ENCODE peak calls at places on chromosomes 3 and 15, in nine cellular contexts. R, G, A, Z, N, Q, J, H and C are unnamed samples.

GRCh38 chr3:160368804-160369203 is 30.2 kb downstream of the IFT80 start:
- DNase-seq in J (no peak), A (no peak), R (no peak), Q (no peak), Z (no peak), H (no peak), G (no peak), N (no peak), C (no peak)

GRCh38 chr3:186997061-186998054 is 67.0 kb downstream of the ST6GAL1 start:
- DNase-seq in N (no peak), G (no peak), J (no peak), Z (no peak), Q (no peak), A (no peak), H (no peak), R (no peak), C (no peak)

GRCh38 chr3:114319453-114319852 is 25.6 kb downstream of the TIGIT start:
- DNase-seq in Q (no peak), G (no peak), N (no peak), H (peak), Z (no peak), R (peak), J (no peak), A (peak), C (peak)

GRCh38 chr15:69031013-69032001 is 16.8 kb downstream of the NOX5 start:
- DNase-seq in J (peak), Z (no peak), A (peak), Q (peak), R (peak), H (peak), G (peak), N (no peak), C (peak)

GRCh38 chr3:123652346-123652984 is 67.6 kb upstream of the HACD2 start:
- DNase-seq in J (peak), H (peak), G (peak), N (peak), Q (peak), Z (peak), A (peak), R (peak), C (peak)

GRCh38 chr3:51974277-51974962 is 444 bp upstream of the ABHD14A start:
- DNase-seq in N (no peak), R (no peak), Q (peak), A (no peak), Z (no peak), G (no peak), H (no peak), J (no peak), C (no peak)

GRCh38 chr3:185824051-185824466 is 783 bp downstream of the IGF2BP2 start:
- DNase-seq in G (peak), R (no peak), J (peak), N (no peak), H (peak), Z (peak), A (peak), Q (peak), C (peak)

GRCh38 chr3:120823156-120823555 is 80.6 kb downstream of the GTF2E1 start:
- DNase-seq in G (no peak), A (no peak), N (no peak), H (no peak), R (peak), Z (no peak), Q (no peak), J (no peak), C (peak)

GRCh38 chr15:80579611-80580010 is 115.5 kb upstream of the ABHD17C start:
- DNase-seq in A (no peak), J (no peak), Q (no peak), N (no peak), G (no peak), H (no peak), Z (no peak), R (no peak), C (no peak)

GRCh38 chr15:86634146-86634545 is 554.5 kb downstream of the AGBL1 start:
- DNase-seq in R (no peak), Z (no peak), Q (no peak), J (no peak), G (no peak), A (no peak), N (no peak), H (no peak), C (no peak)

GRCh38 chr15:69055251-69055650 is 40.8 kb downstream of the NOX5 start:
- DNase-seq in Q (no peak), A (no peak), R (no peak), N (no peak), G (no peak), J (no peak), H (no peak), Z (no peak), C (no peak)

GRCh38 chr3:170228093-170228766 is 6.0 kb downstream of the PRKCI start:
- DNase-seq in Z (no peak), J (no peak), Q (no peak), H (no peak), G (no peak), R (no peak), A (no peak), N (no peak), C (peak)

GRCh38 chr3:55305714-55306485 is 181.2 kb downstream of the WNT5A start:
- DNase-seq in N (peak), G (no peak), Z (no peak), R (peak), A (no peak), Q (no peak), J (no peak), H (no peak), C (no peak)

GRCh38 chr15:100725121-100726069 is 123.0 kb downstream of the ASB7 start:
- DNase-seq in N (no peak), A (no peak), Z (no peak), H (no peak), R (peak), G (peak), Q (no peak), J (no peak), C (peak)

GRCh38 chr15:79978694-79979519 is 7.9 kb upstream of the BCL2A1 start:
- DNase-seq in A (no peak), J (no peak), H (no peak), G (peak), Q (no peak), R (peak), N (no peak), Z (peak), C (peak)

GRCh38 chr15:58611731-58612676 is 137.5 kb downstream of the ADAM10 start:
- DNase-seq in Q (no peak), R (no peak), H (no peak), J (no peak), A (no peak), G (no peak), Z (no peak), N (no peak), C (no peak)

GRCh38 chr3:89467886-89468479 is 360.6 kb downstream of the EPHA3 start:
- DNase-seq in R (no peak), G (no peak), Q (no peak), H (peak), Z (no peak), A (no peak), J (no peak), N (no peak), C (no peak)

GRCh38 chr15:85330941-85331588 is 49.3 kb upstream of the AKAP13 start:
- DNase-seq in H (peak), R (peak), J (peak), G (peak), Q (peak), A (peak), Z (peak), N (no peak), C (peak)

DNA sequence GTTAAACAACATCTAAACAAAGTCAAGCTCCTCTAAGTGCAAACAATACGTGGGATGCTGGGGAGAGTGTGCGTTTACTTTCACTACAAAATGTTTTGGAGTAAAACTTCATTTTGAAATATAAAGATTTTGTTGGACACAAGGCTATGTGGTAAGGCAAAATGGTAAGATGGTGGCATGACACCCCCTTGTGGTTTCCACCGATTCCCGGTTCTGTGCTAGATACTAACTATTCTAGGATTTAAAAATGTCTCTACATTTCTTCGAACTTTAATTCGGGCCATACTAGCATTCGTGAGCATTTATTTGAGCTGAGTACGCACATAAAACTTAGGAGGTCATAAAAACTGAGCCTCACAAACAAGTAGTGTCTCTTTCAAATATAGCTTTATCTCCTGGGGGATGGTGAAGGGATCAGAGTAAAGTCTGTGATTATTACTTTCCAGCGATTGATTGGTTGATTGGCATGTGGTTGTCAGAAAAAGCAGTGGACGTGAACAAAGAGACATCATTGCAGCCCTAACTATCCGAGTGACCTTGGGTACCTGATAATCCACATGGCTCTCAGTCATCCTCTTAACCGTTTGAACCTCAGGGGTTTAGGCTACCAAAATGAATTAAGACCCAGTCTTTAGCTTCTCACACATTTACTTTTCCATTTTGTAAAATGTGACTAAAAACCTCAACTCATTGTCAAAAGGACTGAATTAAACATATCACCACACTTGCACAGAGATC is 1.1 kb upstream of the ZNF639 start:
- DNase-seq in N (no peak), G (no peak), Z (no peak), Q (no peak), R (peak), H (peak), J (peak), A (peak), C (peak)
- TF ChIP-seq CTCF in N (peak), G (peak), Z (no peak), Q (peak), R (peak), H (peak), J (peak), A (peak), C (peak)

GRCh38 chr3:155194973-155195372 is 98.5 kb downstream of the STRIT1 start:
- DNase-seq in J (no peak), H (peak), Q (no peak), Z (no peak), G (no peak), N (no peak), A (no peak), R (no peak), C (no peak)
- TF ChIP-seq CTCF in J (no peak), H (peak), Q (no peak), Z (no peak), G (no peak), N (no peak), A (no peak), R (no peak), C (no peak)

DNA sequence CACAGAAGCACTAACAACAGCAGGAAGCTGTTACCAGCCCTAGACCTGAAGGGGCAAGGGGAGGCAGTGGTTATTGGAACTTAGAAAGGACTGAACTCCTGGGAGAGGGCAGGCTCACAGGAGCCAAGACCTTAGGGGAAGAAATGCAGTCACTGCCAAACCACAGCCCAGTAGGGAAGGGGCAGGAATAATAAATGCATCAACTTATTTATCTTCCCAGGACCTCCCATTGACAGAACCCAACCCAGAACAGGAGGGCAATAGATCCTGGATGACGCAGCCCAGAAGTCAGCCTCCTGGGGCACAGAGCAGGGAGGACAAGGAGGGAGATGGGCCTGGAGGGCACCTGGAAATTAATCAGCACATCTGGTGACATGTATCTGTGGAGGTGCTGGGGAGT is 301.9 kb upstream of the STT3B start:
- DNase-seq in Q (no peak), N (no peak), A (no peak), Z (no peak), G (no peak), J (no peak), R (no peak), H (no peak), C (no peak)
- TF ChIP-seq CTCF in Q (no peak), N (no peak), A (no peak), Z (no peak), G (no peak), J (no peak), R (no peak), H (no peak), C (no peak)

GRCh38 chr3:128307029-128307633 is 153.8 kb downstream of the EEFSEC start:
- DNase-seq in R (no peak), G (no peak), A (peak), Q (no peak), N (no peak), Z (no peak), H (no peak), J (peak), C (no peak)
- TF ChIP-seq CTCF in R (no peak), G (peak), A (no peak), Q (no peak), N (no peak), Z (no peak), H (no peak), J (peak), C (no peak)

GRCh38 chr15:67639591-67639990 is 97.1 kb downstream of the MAP2K5 start:
- DNase-seq in Z (no peak), J (no peak), A (no peak), N (no peak), Q (no peak), H (no peak), G (no peak), R (no peak), C (no peak)

GRCh38 chr15:67646847-67647246 is 104.3 kb downstream of the MAP2K5 start:
- DNase-seq in Z (no peak), A (no peak), J (no peak), N (no peak), Q (no peak), G (no peak), R (no peak), H (no peak), C (no peak)

GRCh38 chr15:67641453-67641852 is 99.0 kb downstream of the MAP2K5 start:
- DNase-seq in J (no peak), G (no peak), Q (no peak), N (no peak), H (peak), Z (no peak), A (no peak), R (no peak), C (no peak)
- TF ChIP-seq CTCF in J (no peak), G (no peak), Q (no peak), N (no peak), H (peak), Z (no peak), A (no peak), R (no peak), C (no peak)

DNA sequence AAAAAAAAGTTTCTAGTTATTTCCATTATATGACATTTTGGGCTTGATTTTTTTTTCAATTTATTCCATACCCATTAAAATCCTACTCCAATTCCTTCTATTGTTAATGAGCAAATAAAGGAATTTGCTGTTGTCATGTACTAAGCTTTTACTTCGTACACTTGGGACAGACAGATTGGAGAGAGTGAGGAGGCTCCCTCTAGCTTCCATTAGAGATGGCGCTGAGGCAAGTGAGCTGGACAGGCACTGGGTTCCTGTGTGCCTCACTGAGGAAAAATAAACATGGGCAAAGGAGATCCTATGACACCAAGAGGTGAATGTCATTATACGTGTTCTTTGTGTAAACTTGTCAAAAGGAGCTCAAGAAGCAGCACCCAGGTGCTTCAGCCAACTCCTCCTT is 441.1 kb upstream of the MDFIC2 start:
- DNase-seq in N (no peak), Q (no peak), Z (no peak), G (no peak), H (peak), J (no peak), A (no peak), R (no peak), C (no peak)
- TF ChIP-seq CTCF in N (no peak), Q (no peak), Z (no peak), G (no peak), H (peak), J (peak), A (no peak), R (no peak), C (no peak)

DNA sequence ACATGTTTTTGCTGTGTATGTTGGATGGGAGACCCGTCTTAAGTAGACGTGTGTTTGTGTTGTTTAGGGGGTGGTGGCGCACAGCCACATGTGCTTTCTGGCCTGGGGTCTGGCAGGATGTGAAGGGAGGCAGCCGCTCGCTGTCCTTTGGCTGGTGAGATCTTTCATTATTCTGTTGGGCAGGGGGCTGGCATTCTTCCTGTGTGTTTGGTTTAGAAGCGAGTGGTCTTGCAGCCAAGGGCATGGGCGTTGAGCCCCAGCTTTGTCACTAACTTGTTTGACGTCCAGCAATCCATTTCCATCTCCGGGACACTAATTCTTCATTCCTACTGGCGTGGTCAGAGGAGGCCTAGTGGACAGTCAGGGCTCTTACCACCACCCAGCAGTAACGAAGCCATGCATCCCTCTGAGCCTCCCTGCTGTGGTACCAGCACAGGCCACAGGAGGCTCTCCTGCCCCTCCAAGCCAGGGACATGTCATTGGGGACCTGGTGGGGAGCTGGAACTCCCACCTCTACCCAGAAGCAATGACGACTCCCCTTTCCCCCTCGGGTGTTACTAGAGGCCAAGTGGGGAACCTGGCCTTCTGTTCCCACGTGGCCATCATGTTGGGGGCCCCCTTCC is 10.7 kb downstream of the THSD4 start:
- DNase-seq in G (no peak), Q (no peak), H (peak), N (no peak), J (peak), A (no peak), R (no peak), Z (no peak), C (no peak)
- TF ChIP-seq CTCF in G (no peak), Q (no peak), H (peak), N (no peak), J (peak), A (peak), R (peak), Z (no peak), C (peak)